ENCODE peak calls at places on chromosomes 16 and 17, in four cellular contexts. One of them, this sample, is unnamed.

GRCh38 chr17:79630821-79631639 is 20.2 kb upstream of the RBFOX3 start:
- DNase-seq in AG09309: no peak
- DNase-seq in cardiac fibroblast: no peak
- DNase-seq in Peyer's patch: peak
- DNase-seq in this sample: no peak

GRCh38 chr17:75679706-75680201 is 12.6 kb downstream of the SAP30BP start:
- DNase-seq in cardiac fibroblast: peak
- DNase-seq in AG09309: no peak
- DNase-seq in Peyer's patch: peak
- DNase-seq in this sample: no peak

GRCh38 chr17:74892974-74893911 is at the start of gene FADS6:
- DNase-seq in AG09309: no peak
- DNase-seq in Peyer's patch: peak
- DNase-seq in cardiac fibroblast: no peak
- DNase-seq in this sample: no peak

GRCh38 chr16:69190598-69190997 is 3.6 kb downstream of the SNTB2 start:
- DNase-seq in cardiac fibroblast: no peak
- DNase-seq in AG09309: no peak
- DNase-seq in Peyer's patch: no peak
- DNase-seq in this sample: no peak

GRCh38 chr17:27572665-27573064 is 58.3 kb upstream of the LGALS9 start:
- DNase-seq in cardiac fibroblast: no peak
- DNase-seq in Peyer's patch: no peak
- DNase-seq in AG09309: no peak
- DNase-seq in this sample: no peak

GRCh38 chr16:60945225-60945624 is 1091.0 kb downstream of the CDH8 start:
- DNase-seq in Peyer's patch: no peak
- DNase-seq in AG09309: no peak
- DNase-seq in cardiac fibroblast: no peak
- DNase-seq in this sample: no peak

GRCh38 chr16:68993885-68994284 is 111.6 kb upstream of the HAS3 start:
- DNase-seq in AG09309: peak
- DNase-seq in cardiac fibroblast: peak
- DNase-seq in Peyer's patch: no peak
- DNase-seq in this sample: peak

GRCh38 chr16:10966129-10966528 is 21.8 kb downstream of the CLEC16A start:
- DNase-seq in AG09309: no peak
- DNase-seq in Peyer's patch: no peak
- DNase-seq in cardiac fibroblast: no peak
- DNase-seq in this sample: no peak

GRCh38 chr17:19341641-19342610 is 20.6 kb downstream of the B9D1 start:
- DNase-seq in cardiac fibroblast: no peak
- DNase-seq in AG09309: no peak
- DNase-seq in Peyer's patch: peak
- DNase-seq in this sample: no peak

GRCh38 chr17:50909765-50910661 is 43.9 kb upstream of the TOB1 start:
- DNase-seq in Peyer's patch: no peak
- DNase-seq in AG09309: no peak
- DNase-seq in cardiac fibroblast: no peak
- DNase-seq in this sample: no peak

GRCh38 chr17:41860254-41860931 is 4.8 kb downstream of the KLHL11 start:
- DNase-seq in AG09309: no peak
- DNase-seq in cardiac fibroblast: no peak
- DNase-seq in Peyer's patch: no peak
- DNase-seq in this sample: no peak
- H3K4me3 ChIP-seq in AG09309: no peak
- H3K4me3 ChIP-seq in cardiac fibroblast: no peak
- H3K4me3 ChIP-seq in Peyer's patch: no peak
- H3K4me3 ChIP-seq in this sample: no peak

GRCh38 chr17:81517009-81517338 is 4.4 kb upstream of the ACTG1 start:
- DNase-seq in AG09309: no peak
- DNase-seq in Peyer's patch: peak
- DNase-seq in cardiac fibroblast: no peak
- DNase-seq in this sample: no peak
- H3K4me3 ChIP-seq in AG09309: peak
- H3K4me3 ChIP-seq in Peyer's patch: peak
- H3K4me3 ChIP-seq in cardiac fibroblast: peak
- H3K4me3 ChIP-seq in this sample: no peak

GRCh38 chr17:8173056-8173870 is 2.9 kb downstream of the TMEM107 start:
- DNase-seq in cardiac fibroblast: peak
- DNase-seq in Peyer's patch: peak
- DNase-seq in AG09309: peak
- DNase-seq in this sample: peak
- H3K4me3 ChIP-seq in cardiac fibroblast: peak
- H3K4me3 ChIP-seq in Peyer's patch: peak
- H3K4me3 ChIP-seq in AG09309: peak
- H3K4me3 ChIP-seq in this sample: peak

GRCh38 chr16:66376577-66377326 is 10.3 kb downstream of the CDH5 start:
- DNase-seq in Peyer's patch: no peak
- DNase-seq in AG09309: no peak
- DNase-seq in cardiac fibroblast: peak
- DNase-seq in this sample: no peak

GRCh38 chr16:66377327-66377723 is 10.8 kb downstream of the CDH5 start:
- DNase-seq in cardiac fibroblast: no peak
- DNase-seq in Peyer's patch: no peak
- DNase-seq in AG09309: no peak
- DNase-seq in this sample: no peak

GRCh38 chr16:66380421-66380820 is 13.9 kb downstream of the CDH5 start:
- DNase-seq in AG09309: no peak
- DNase-seq in Peyer's patch: no peak
- DNase-seq in cardiac fibroblast: no peak
- DNase-seq in this sample: no peak

GRCh38 chr16:66379571-66379941 is 13.1 kb downstream of the CDH5 start:
- DNase-seq in AG09309: no peak
- DNase-seq in cardiac fibroblast: no peak
- DNase-seq in Peyer's patch: no peak
- DNase-seq in this sample: no peak

GRCh38 chr16:66378739-66379570 is 12.5 kb downstream of the CDH5 start:
- DNase-seq in cardiac fibroblast: no peak
- DNase-seq in AG09309: no peak
- DNase-seq in Peyer's patch: no peak
- DNase-seq in this sample: no peak
- H3K4me3 ChIP-seq in cardiac fibroblast: no peak
- H3K4me3 ChIP-seq in AG09309: no peak
- H3K4me3 ChIP-seq in Peyer's patch: no peak
- H3K4me3 ChIP-seq in this sample: no peak

DNA sequence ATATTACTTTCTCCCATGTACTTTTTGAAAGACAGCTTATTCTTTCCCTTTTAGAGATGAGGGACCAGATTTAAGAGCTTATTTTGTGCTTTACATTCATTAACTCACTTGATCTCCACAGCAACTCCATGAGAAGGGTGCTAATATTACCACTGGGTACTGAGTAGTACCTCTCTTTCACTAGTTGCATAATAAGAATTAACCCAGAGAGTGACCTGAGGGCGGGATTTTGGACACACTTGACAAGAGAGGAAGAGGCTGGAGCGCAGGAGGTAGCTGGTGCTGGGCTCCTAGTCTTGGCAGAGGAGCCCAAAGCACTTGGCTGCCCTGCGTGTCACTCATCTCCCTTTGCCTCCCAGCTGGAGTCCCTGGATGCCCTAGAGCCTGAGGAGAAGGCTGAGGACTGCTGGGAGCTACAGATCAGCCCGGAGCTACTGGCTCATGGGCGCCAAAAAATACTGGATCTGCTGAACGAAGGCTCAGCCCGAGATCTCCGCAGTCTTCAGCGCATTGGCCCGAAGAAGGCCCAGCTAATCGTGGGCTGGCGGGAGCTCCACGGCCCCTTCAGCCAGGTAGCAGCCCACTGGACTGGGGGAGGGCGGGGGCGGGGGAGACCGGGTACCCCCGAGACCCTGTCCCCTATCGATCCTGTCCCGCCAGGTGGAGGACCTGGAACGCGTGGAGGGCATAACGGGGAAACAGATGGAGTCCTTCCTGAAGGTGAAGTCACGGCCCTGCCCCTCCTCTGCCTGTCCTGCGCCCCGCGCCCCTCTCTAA is 1.7 kb upstream of the MAZ start:
- DNase-seq in cardiac fibroblast: peak
- DNase-seq in Peyer's patch: peak
- DNase-seq in AG09309: no peak
- DNase-seq in this sample: no peak
- H3K4me3 ChIP-seq in cardiac fibroblast: peak
- H3K4me3 ChIP-seq in Peyer's patch: peak
- H3K4me3 ChIP-seq in AG09309: peak
- H3K4me3 ChIP-seq in this sample: peak

GRCh38 chr17:4839221-4839620 is 6.1 kb downstream of the MINK1 start:
- DNase-seq in cardiac fibroblast: no peak
- DNase-seq in Peyer's patch: no peak
- DNase-seq in AG09309: no peak
- DNase-seq in this sample: no peak
- H3K4me3 ChIP-seq in cardiac fibroblast: no peak
- H3K4me3 ChIP-seq in Peyer's patch: no peak
- H3K4me3 ChIP-seq in AG09309: no peak
- H3K4me3 ChIP-seq in this sample: no peak

DNA sequence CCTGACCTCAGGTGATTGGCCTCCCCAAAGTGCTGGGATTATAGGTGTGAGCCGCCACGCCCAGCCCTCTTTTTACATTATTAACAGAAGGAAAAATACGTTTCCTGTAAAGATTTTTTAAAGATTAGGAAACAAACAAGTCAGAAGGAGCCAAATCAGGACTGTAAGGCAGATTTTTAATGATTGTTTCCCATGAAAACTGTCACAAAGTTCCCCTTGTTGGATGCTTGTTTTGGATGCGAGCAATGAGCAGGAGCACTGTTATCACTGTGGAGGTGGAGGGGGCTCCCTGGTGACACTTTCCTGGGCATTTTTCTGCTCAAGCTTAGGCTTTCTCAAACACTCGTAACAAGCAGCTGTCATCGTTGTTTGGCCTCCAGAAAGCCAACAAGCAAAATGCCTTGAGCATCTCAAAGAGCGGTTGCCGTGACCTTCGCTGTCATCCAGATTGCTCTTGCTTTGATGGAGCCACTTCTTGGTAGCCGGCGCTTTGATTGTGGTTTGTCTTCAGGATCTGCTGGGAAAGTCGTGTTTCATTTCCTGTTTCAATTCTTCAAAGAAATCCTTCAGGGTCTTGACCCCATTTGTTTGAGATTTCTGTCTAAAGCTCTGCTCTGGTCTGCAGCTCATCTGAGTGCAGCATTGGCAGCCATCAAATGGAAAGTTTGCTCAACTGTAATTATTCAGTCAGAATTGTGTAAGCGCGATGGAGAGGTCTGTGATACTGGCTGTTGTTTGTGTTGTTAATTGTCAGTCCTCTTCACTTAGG is 128.7 kb downstream of the RPTOR start:
- DNase-seq in Peyer's patch: no peak
- DNase-seq in cardiac fibroblast: no peak
- DNase-seq in AG09309: no peak
- DNase-seq in this sample: no peak
- H3K4me3 ChIP-seq in Peyer's patch: no peak
- H3K4me3 ChIP-seq in cardiac fibroblast: no peak
- H3K4me3 ChIP-seq in AG09309: no peak
- H3K4me3 ChIP-seq in this sample: no peak

DNA sequence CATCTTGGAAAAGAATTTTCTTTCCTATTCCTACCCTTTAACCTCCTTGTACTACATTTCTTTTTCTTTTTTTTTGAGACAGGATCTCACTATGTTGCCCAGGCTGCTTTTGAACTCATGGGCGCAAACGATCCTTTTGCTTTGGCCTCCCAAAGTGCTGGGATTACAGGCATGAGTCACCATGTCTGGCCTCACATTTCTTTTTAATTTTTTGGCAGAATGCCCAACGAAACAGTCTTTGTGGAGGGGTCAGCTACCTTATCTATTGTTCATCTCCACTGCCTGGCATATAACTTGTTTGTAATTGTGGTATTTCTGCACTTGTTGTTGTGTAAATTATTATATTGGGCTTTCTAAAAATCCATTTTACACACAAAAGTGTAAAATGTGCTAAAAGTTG is 27.3 kb downstream of the MAP2K4 start:
- DNase-seq in AG09309: no peak
- DNase-seq in Peyer's patch: no peak
- DNase-seq in cardiac fibroblast: peak
- DNase-seq in this sample: no peak
- H3K4me3 ChIP-seq in AG09309: no peak
- H3K4me3 ChIP-seq in Peyer's patch: no peak
- H3K4me3 ChIP-seq in cardiac fibroblast: no peak
- H3K4me3 ChIP-seq in this sample: no peak

GRCh38 chr16:87582221-87582965 is 19.9 kb upstream of the JPH3 start:
- DNase-seq in cardiac fibroblast: peak
- DNase-seq in AG09309: peak
- DNase-seq in Peyer's patch: peak
- DNase-seq in this sample: peak
- H3K4me3 ChIP-seq in cardiac fibroblast: peak
- H3K4me3 ChIP-seq in AG09309: peak
- H3K4me3 ChIP-seq in Peyer's patch: no peak
- H3K4me3 ChIP-seq in this sample: no peak

This sample was measured in skeletal muscle cell.